ENCODE peak calls at places on chromosomes 1 and 21, in eight cellular contexts. One of them, this sample, is unnamed.

GRCh38 chr1:32992489-32993214 is 28.0 kb upstream of the RNF19B start:
- DNase-seq in mucosa of descending colon: peak; percentile 88
- DNase-seq in ovary: no peak
- DNase-seq in neural crest cell: no peak
- DNase-seq in Right ventricle myocardium inferior: peak; percentile 87
- DNase-seq in NCI-H460: peak; percentile 70
- DNase-seq in dorsolateral prefrontal cortex: peak; percentile 49
- DNase-seq in BJ: peak; percentile 87
- DNase-seq in this sample: peak; percentile 78

GRCh38 chr1:26188477-26188876 is 1.9 kb upstream of the CATSPER4 start:
- DNase-seq in mucosa of descending colon: no peak
- DNase-seq in ovary: no peak
- DNase-seq in neural crest cell: no peak
- DNase-seq in Right ventricle myocardium inferior: no peak
- DNase-seq in NCI-H460: no peak
- DNase-seq in dorsolateral prefrontal cortex: no peak
- DNase-seq in BJ: no peak
- DNase-seq in this sample: no peak

GRCh38 chr21:42085246-42086077 is 14.3 kb downstream of the UMODL1 start:
- DNase-seq in mucosa of descending colon: no peak
- DNase-seq in ovary: no peak
- DNase-seq in neural crest cell: no peak
- DNase-seq in Right ventricle myocardium inferior: no peak
- DNase-seq in NCI-H460: no peak
- DNase-seq in dorsolateral prefrontal cortex: no peak
- DNase-seq in BJ: no peak
- DNase-seq in this sample: no peak

GRCh38 chr1:26695417-26696190 is at the start of gene ARID1A:
- DNase-seq in mucosa of descending colon: peak; percentile 99
- DNase-seq in ovary: peak; percentile 97
- DNase-seq in neural crest cell: peak; percentile 97
- DNase-seq in Right ventricle myocardium inferior: peak; percentile 98
- DNase-seq in NCI-H460: peak; percentile 89
- DNase-seq in dorsolateral prefrontal cortex: peak; percentile 89
- DNase-seq in BJ: peak; percentile 74
- DNase-seq in this sample: peak; percentile 97

GRCh38 chr1:155529109-155529508 is 33.5 kb downstream of the ASH1L start:
- DNase-seq in mucosa of descending colon: no peak
- DNase-seq in ovary: no peak
- DNase-seq in neural crest cell: no peak
- DNase-seq in Right ventricle myocardium inferior: no peak
- DNase-seq in NCI-H460: no peak
- DNase-seq in dorsolateral prefrontal cortex: no peak
- DNase-seq in BJ: no peak
- DNase-seq in this sample: no peak

GRCh38 chr1:186530104-186530503 is 69.2 kb upstream of the PDC start:
- DNase-seq in mucosa of descending colon: no peak
- DNase-seq in ovary: no peak
- DNase-seq in neural crest cell: no peak
- DNase-seq in Right ventricle myocardium inferior: no peak
- DNase-seq in NCI-H460: no peak
- DNase-seq in dorsolateral prefrontal cortex: no peak
- DNase-seq in BJ: no peak
- DNase-seq in this sample: no peak

GRCh38 chr1:12161662-12162458 is 4.9 kb upstream of the TNFRSF1B start:
- DNase-seq in mucosa of descending colon: peak; percentile 84
- DNase-seq in ovary: peak; percentile 90
- DNase-seq in neural crest cell: no peak
- DNase-seq in Right ventricle myocardium inferior: peak; percentile 95
- DNase-seq in NCI-H460: peak; percentile 63
- DNase-seq in dorsolateral prefrontal cortex: peak; percentile 45
- DNase-seq in BJ: peak; percentile 76
- DNase-seq in this sample: peak; percentile 93

GRCh38 chr1:17630048-17630830 is 90.7 kb downstream of the ARHGEF10L start:
- DNase-seq in mucosa of descending colon: no peak
- DNase-seq in ovary: no peak
- DNase-seq in neural crest cell: no peak
- DNase-seq in Right ventricle myocardium inferior: no peak
- DNase-seq in NCI-H460: no peak
- DNase-seq in dorsolateral prefrontal cortex: no peak
- DNase-seq in BJ: no peak
- DNase-seq in this sample: peak; percentile 74

GRCh38 chr1:42933060-42933586 is 25.5 kb downstream of the SLC2A1 start:
- DNase-seq in mucosa of descending colon: no peak
- DNase-seq in ovary: no peak
- DNase-seq in neural crest cell: no peak
- DNase-seq in Right ventricle myocardium inferior: no peak
- DNase-seq in NCI-H460: no peak
- DNase-seq in dorsolateral prefrontal cortex: no peak
- DNase-seq in BJ: no peak
- DNase-seq in this sample: no peak

GRCh38 chr1:21659099-21659923 is 9.8 kb downstream of the RAP1GAP start:
- DNase-seq in mucosa of descending colon: peak; percentile 85
- DNase-seq in ovary: peak; percentile 87
- DNase-seq in neural crest cell: peak; percentile 88
- DNase-seq in Right ventricle myocardium inferior: peak; percentile 94
- DNase-seq in NCI-H460: peak; percentile 54
- DNase-seq in dorsolateral prefrontal cortex: peak; percentile 85
- DNase-seq in BJ: no peak
- DNase-seq in this sample: peak; percentile 84

GRCh38 chr1:177898377-177898648 is 71.5 kb downstream of the SEC16B start:
- DNase-seq in mucosa of descending colon: no peak
- DNase-seq in ovary: no peak
- DNase-seq in neural crest cell: no peak
- DNase-seq in Right ventricle myocardium inferior: no peak
- DNase-seq in NCI-H460: no peak
- DNase-seq in dorsolateral prefrontal cortex: no peak
- DNase-seq in BJ: no peak
- DNase-seq in this sample: no peak

GRCh38 chr1:23103001-23103879 is 65.4 kb downstream of the LUZP1 start:
- DNase-seq in mucosa of descending colon: peak; percentile 60
- DNase-seq in ovary: no peak
- DNase-seq in neural crest cell: no peak
- DNase-seq in Right ventricle myocardium inferior: no peak
- DNase-seq in NCI-H460: no peak
- DNase-seq in dorsolateral prefrontal cortex: no peak
- DNase-seq in BJ: no peak
- DNase-seq in this sample: no peak

GRCh38 chr1:175129182-175129581 is 61.5 kb downstream of the TNN start:
- DNase-seq in mucosa of descending colon: no peak
- DNase-seq in ovary: no peak
- DNase-seq in neural crest cell: no peak
- DNase-seq in Right ventricle myocardium inferior: no peak
- DNase-seq in NCI-H460: no peak
- DNase-seq in dorsolateral prefrontal cortex: no peak
- DNase-seq in BJ: peak; percentile 69
- DNase-seq in this sample: no peak

GRCh38 chr1:165129568-165130164 is 226.8 kb downstream of the LMX1A start:
- DNase-seq in mucosa of descending colon: peak; percentile 59
- DNase-seq in ovary: no peak
- DNase-seq in neural crest cell: peak; percentile 72
- DNase-seq in Right ventricle myocardium inferior: no peak
- DNase-seq in NCI-H460: peak; percentile 76
- DNase-seq in dorsolateral prefrontal cortex: peak; percentile 77
- DNase-seq in BJ: no peak
- DNase-seq in this sample: peak; percentile 69

GRCh38 chr1:239811211-239811902 is 280.3 kb upstream of the FMN2 start:
- DNase-seq in mucosa of descending colon: no peak
- DNase-seq in ovary: no peak
- DNase-seq in neural crest cell: peak; percentile 3
- DNase-seq in Right ventricle myocardium inferior: no peak
- DNase-seq in NCI-H460: no peak
- DNase-seq in dorsolateral prefrontal cortex: no peak
- DNase-seq in BJ: no peak
- DNase-seq in this sample: no peak

GRCh38 chr1:108692724-108693655 is 880 bp downstream of the PRPF38B start:
- DNase-seq in mucosa of descending colon: peak; percentile 66
- DNase-seq in ovary: peak; percentile 42
- DNase-seq in neural crest cell: no peak
- DNase-seq in Right ventricle myocardium inferior: peak; percentile 69
- DNase-seq in NCI-H460: peak; percentile 50
- DNase-seq in dorsolateral prefrontal cortex: peak; percentile 38
- DNase-seq in BJ: no peak
- DNase-seq in this sample: peak; percentile 42

GRCh38 chr1:54846301-54846700 is 40.7 kb downstream of the DHCR24 start:
- DNase-seq in mucosa of descending colon: no peak
- DNase-seq in ovary: no peak
- DNase-seq in neural crest cell: no peak
- DNase-seq in Right ventricle myocardium inferior: no peak
- DNase-seq in NCI-H460: no peak
- DNase-seq in dorsolateral prefrontal cortex: no peak
- DNase-seq in BJ: no peak
- DNase-seq in this sample: no peak

GRCh38 chr1:41476807-41477361 is 7.6 kb downstream of the EDN2 start:
- DNase-seq in mucosa of descending colon: peak; percentile 89
- DNase-seq in ovary: peak; percentile 49
- DNase-seq in neural crest cell: no peak
- DNase-seq in Right ventricle myocardium inferior: peak; percentile 20
- DNase-seq in NCI-H460: no peak
- DNase-seq in dorsolateral prefrontal cortex: no peak
- DNase-seq in BJ: no peak
- DNase-seq in this sample: peak; percentile 68

GRCh38 chr1:24277420-24278169 is 41.6 kb upstream of the GRHL3 start:
- DNase-seq in mucosa of descending colon: no peak
- DNase-seq in ovary: no peak
- DNase-seq in neural crest cell: no peak
- DNase-seq in Right ventricle myocardium inferior: no peak
- DNase-seq in NCI-H460: peak; percentile 93
- DNase-seq in dorsolateral prefrontal cortex: no peak
- DNase-seq in BJ: no peak
- DNase-seq in this sample: no peak

GRCh38 chr1:51288578-51288977 is 41.8 kb downstream of the TTC39A start:
- DNase-seq in mucosa of descending colon: no peak
- DNase-seq in ovary: no peak
- DNase-seq in neural crest cell: no peak
- DNase-seq in Right ventricle myocardium inferior: no peak
- DNase-seq in NCI-H460: no peak
- DNase-seq in dorsolateral prefrontal cortex: no peak
- DNase-seq in BJ: no peak
- DNase-seq in this sample: no peak

GRCh38 chr1:87814573-87814972 is 485.9 kb downstream of the LMO4 start:
- DNase-seq in mucosa of descending colon: no peak
- DNase-seq in ovary: no peak
- DNase-seq in neural crest cell: no peak
- DNase-seq in Right ventricle myocardium inferior: no peak
- DNase-seq in NCI-H460: no peak
- DNase-seq in dorsolateral prefrontal cortex: no peak
- DNase-seq in BJ: no peak
- DNase-seq in this sample: no peak

GRCh38 chr1:183198463-183198862 is 12.4 kb downstream of the LAMC2 start:
- DNase-seq in mucosa of descending colon: no peak
- DNase-seq in ovary: peak; percentile 39
- DNase-seq in neural crest cell: no peak
- DNase-seq in Right ventricle myocardium inferior: no peak
- DNase-seq in NCI-H460: no peak
- DNase-seq in dorsolateral prefrontal cortex: no peak
- DNase-seq in BJ: no peak
- DNase-seq in this sample: no peak

GRCh38 chr1:16938351-16939321 is 16.9 kb downstream of the CROCC start:
- DNase-seq in mucosa of descending colon: no peak
- DNase-seq in ovary: no peak
- DNase-seq in neural crest cell: no peak
- DNase-seq in Right ventricle myocardium inferior: no peak
- DNase-seq in NCI-H460: no peak
- DNase-seq in dorsolateral prefrontal cortex: no peak
- DNase-seq in BJ: no peak
- DNase-seq in this sample: no peak

GRCh38 chr1:169812131-169812530 is 17.4 kb upstream of the METTL18 start:
- DNase-seq in mucosa of descending colon: no peak
- DNase-seq in ovary: no peak
- DNase-seq in neural crest cell: no peak
- DNase-seq in Right ventricle myocardium inferior: no peak
- DNase-seq in NCI-H460: no peak
- DNase-seq in dorsolateral prefrontal cortex: no peak
- DNase-seq in BJ: no peak
- DNase-seq in this sample: no peak

GRCh38 chr1:20339811-20340457 is 49.3 kb downstream of the VWA5B1 start:
- DNase-seq in mucosa of descending colon: no peak
- DNase-seq in ovary: no peak
- DNase-seq in neural crest cell: no peak
- DNase-seq in Right ventricle myocardium inferior: peak; percentile 9
- DNase-seq in NCI-H460: no peak
- DNase-seq in dorsolateral prefrontal cortex: no peak
- DNase-seq in BJ: no peak
- DNase-seq in this sample: no peak

GRCh38 chr1:89552481-89553194 is 28.0 kb downstream of the LRRC8B start:
- DNase-seq in mucosa of descending colon: no peak
- DNase-seq in ovary: no peak
- DNase-seq in neural crest cell: no peak
- DNase-seq in Right ventricle myocardium inferior: no peak
- DNase-seq in NCI-H460: no peak
- DNase-seq in dorsolateral prefrontal cortex: no peak
- DNase-seq in BJ: no peak
- DNase-seq in this sample: no peak

This sample was measured in left ventricle myocardium superior.